ENCODE peak calls at places on chromosomes 13 and 19, in four cellular contexts. F is uterus, D is neural progenitor cell, E is transverse colon. U is an unnamed sample.
A peak's percentile ranks its signal among the peaks of the same experiment; 100 is the strongest.

GRCh38 chr13:94858856-94859811 is 146.8 kb upstream of the SOX21 start:
- DNase-seq in F (peak; percentile 36), D (peak; percentile 7), E (peak; percentile 30), U (peak; percentile 86)

GRCh38 chr13:30713133-30713532 is 22.2 kb upstream of the ALOX5AP start:
- DNase-seq in F (no peak), D (no peak), E (peak; percentile 20), U (peak; percentile 31)

GRCh38 chr19:28737021-28737525 is 475.9 kb downstream of the UQCRFS1 start:
- DNase-seq in F (no peak), D (peak; percentile 35), E (no peak), U (no peak)

GRCh38 chr13:39185326-39185725 is 147.1 kb downstream of the NHLRC3 start:
- DNase-seq in F (no peak), D (no peak), E (no peak), U (no peak)

GRCh38 chr13:25692156-25692555 is 320.4 kb downstream of the ATP8A2 start:
- DNase-seq in F (no peak), D (peak; percentile 45), E (no peak), U (no peak)

GRCh38 chr19:47518139-47518538 is 3.3 kb upstream of the NAPA start:
- DNase-seq in F (no peak), D (no peak), E (peak; percentile 40), U (no peak)

GRCh38 chr13:20294497-20294896 is 62.4 kb upstream of the GJB6 start:
- DNase-seq in F (no peak), D (peak; percentile 33), E (no peak), U (no peak)

GRCh38 chr19:35908010-35908441 is at the start of gene TYROBP:
- DNase-seq in F (no peak), D (no peak), E (no peak), U (peak; percentile 52)

DNA sequence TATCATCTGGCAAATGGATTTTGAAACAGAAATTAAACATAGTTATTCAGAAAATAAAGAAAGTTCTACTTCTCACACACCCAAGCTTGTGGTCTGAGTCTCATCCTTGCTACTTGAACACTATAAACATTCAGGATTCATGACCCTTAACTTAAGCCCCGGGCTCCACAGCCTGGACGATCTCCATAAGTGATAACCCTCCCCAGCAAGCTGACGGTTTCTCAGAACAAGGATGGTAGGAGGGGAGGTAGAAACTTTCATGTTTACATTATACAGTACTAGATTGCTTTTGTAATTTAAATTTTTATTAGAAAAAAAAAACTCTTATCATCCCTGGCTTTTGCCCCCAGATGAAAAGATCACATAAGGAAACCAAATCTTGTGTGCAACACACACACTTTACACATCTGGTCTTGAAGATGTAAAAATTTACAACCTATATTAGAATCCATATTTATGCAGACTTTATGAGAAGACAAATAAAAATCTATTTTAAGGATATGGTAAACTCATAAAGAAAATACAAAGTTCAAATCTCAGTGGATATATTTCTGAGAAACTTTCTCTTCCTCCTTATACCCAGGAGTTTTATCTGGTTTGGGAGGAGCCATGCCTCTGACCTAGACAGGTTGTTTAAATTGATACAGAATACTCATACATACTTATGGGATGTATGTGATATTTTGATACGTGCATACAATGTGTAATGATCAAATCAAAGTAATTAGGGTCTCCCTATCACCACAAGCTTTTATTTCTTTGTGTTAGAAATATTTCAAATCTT is 20.0 kb upstream of the ATP12A start:
- DNase-seq in F (no peak), D (no peak), E (no peak), U (no peak)
- TF ChIP-seq CTCF in F (no peak), D (no peak), E (no peak), U (no peak)

GRCh38 chr13:28313579-28313978 is 175.2 kb downstream of the PAN3 start:
- DNase-seq in F (no peak), D (peak; percentile 40), E (no peak), U (no peak)
- TF ChIP-seq CTCF in F (no peak), D (peak; percentile 41), E (no peak), U (no peak)

GRCh38 chr13:36453518-36453917 is 21.2 kb downstream of the CCNA1 start:
- DNase-seq in F (no peak), D (peak; percentile 45), E (no peak), U (no peak)
- TF ChIP-seq CTCF in F (peak; percentile 45), D (peak; percentile 61), E (no peak), U (peak; percentile 46)

GRCh38 chr19:959935-960502 is 24.1 kb upstream of the WDR18 start:
- DNase-seq in F (no peak), D (peak; percentile 41), E (no peak), U (no peak)
- TF ChIP-seq CTCF in F (no peak), D (peak; percentile 25), E (no peak), U (no peak)

GRCh38 chr19:55640043-55640576 is 692 bp upstream of the ZNF580 start:
- DNase-seq in F (peak; percentile 71), D (peak; percentile 50), E (peak; percentile 73), U (peak; percentile 80)
- TF ChIP-seq CTCF in F (peak; percentile 50), D (peak; percentile 22), E (peak; percentile 29), U (peak; percentile 48)

GRCh38 chr19:15775249-15775648 is 12.2 kb upstream of the OR10H5 start:
- DNase-seq in F (no peak), D (no peak), E (no peak), U (no peak)
- TF ChIP-seq CTCF in F (no peak), D (no peak), E (no peak), U (no peak)

DNA sequence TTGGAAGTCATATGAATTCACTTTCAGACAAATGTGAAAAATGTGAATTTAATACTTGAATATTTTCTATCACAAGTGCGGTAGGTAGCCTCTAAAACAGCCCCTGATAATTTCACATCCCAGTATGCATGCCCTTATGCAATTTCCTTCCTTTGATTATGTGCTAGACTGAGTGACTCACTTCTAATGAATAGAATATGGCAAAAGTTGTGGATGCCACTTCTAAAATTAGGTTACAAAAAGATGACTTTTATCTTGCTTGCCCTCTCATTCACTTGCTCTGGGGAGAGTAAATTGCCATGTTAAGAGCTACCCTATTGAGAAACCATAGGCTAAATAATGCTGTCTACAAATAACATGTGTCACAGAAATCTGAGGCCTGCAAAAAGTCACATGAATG is 402.5 kb upstream of the PCDH9 start:
- DNase-seq in F (no peak), D (no peak), E (no peak), U (no peak)
- TF ChIP-seq CTCF in F (no peak), D (no peak), E (no peak), U (no peak)

DNA sequence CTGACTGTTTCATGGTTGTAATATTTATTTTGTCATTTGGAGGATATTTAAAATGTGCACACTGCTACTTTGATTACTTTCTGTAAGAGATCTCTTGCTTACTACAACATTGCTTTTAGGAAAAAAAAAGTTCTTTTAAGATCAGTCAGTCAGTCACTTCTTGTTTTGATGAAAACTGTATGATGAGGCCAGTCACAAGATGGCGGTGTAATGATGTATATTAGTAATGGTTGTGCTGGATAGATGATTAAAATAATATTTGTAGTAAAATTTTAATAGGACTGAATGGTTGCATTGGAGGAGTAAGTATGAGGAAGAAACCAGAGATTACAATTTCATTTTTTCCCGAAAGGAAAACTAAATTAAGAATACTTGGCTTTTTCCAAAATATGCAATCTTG is 2411.1 kb downstream of the PCDH9 start:
- DNase-seq in F (no peak), D (no peak), E (no peak), U (no peak)
- TF ChIP-seq CTCF in F (no peak), D (no peak), E (no peak), U (no peak)

GRCh38 chr19:18776288-18776594 is 14.9 kb downstream of the COMP start:
- DNase-seq in F (no peak), D (no peak), E (no peak), U (no peak)
- TF ChIP-seq CTCF in F (no peak), D (peak; percentile 21), E (no peak), U (no peak)

GRCh38 chr19:40605201-40605971 is 4.2 kb downstream of the LTBP4 start:
- DNase-seq in F (peak; percentile 75), D (peak; percentile 79), E (peak; percentile 93), U (peak; percentile 78)
- TF ChIP-seq CTCF in F (peak; percentile 41), D (peak; percentile 9), E (no peak), U (peak; percentile 26)

U was measured in heart left ventricle.